ENCODE peak calls at places on chromosome 12, in six cellular contexts. F is GM12878, O is HepG2, S is HCT116, H is NT2/D1, T is H1. G is an unnamed sample.

GRCh38 chr12:8629486-8630033 is 16.9 kb upstream of the AICDA start:
- DNase-seq in F (peak), O (no peak), S (no peak), H (no peak), T (no peak), G (no peak)

GRCh38 chr12:78101181-78101876 is 270.6 kb downstream of the NAV3 start:
- DNase-seq in F (no peak), O (no peak), S (no peak), H (no peak), T (no peak), G (no peak)

GRCh38 chr12:9880532-9880931 is 757 bp upstream of the KLRF2 start:
- DNase-seq in F (no peak), O (no peak), S (no peak), H (peak), T (no peak), G (no peak)

GRCh38 chr12:122871851-122872785 is 23.8 kb downstream of the VPS37B start:
- DNase-seq in F (peak), O (no peak), S (no peak), H (peak), T (peak), G (no peak)

GRCh38 chr12:6943719-6944380 is at the start of the genes C12orf57 and RNU7-1:
- DNase-seq in F (peak), O (peak), S (peak), H (peak), T (no peak), G (peak)

GRCh38 chr12:70661762-70662161 is 24.5 kb upstream of the PTPRB start:
- DNase-seq in F (no peak), O (no peak), S (no peak), H (no peak), T (no peak), G (no peak)

GRCh38 chr12:22626429-22626828 is 1.5 kb downstream of the ETNK1 start:
- DNase-seq in F (peak), O (no peak), S (no peak), H (no peak), T (no peak), G (peak)

GRCh38 chr12:79439179-79439825 is 251.5 kb downstream of the PAWR start:
- DNase-seq in F (no peak), O (no peak), S (no peak), H (no peak), T (no peak), G (no peak)

GRCh38 chr12:108576660-108577234 is 14.4 kb downstream of the ISCU start:
- DNase-seq in F (no peak), O (no peak), S (no peak), H (no peak), T (no peak), G (no peak)

GRCh38 chr12:117044790-117045174 is 54.4 kb downstream of the TESC start:
- DNase-seq in F (no peak), O (peak), S (no peak), H (no peak), T (no peak), G (no peak)

GRCh38 chr12:14567311-14568195 is at the start of gene PLBD1:
- DNase-seq in F (no peak), O (no peak), S (no peak), H (peak), T (peak), G (peak)

GRCh38 chr12:107012736-107013425 is 25.9 kb upstream of the MTERF2 start:
- DNase-seq in F (no peak), O (no peak), S (no peak), H (no peak), T (no peak), G (no peak)

GRCh38 chr12:75666980-75667359 is 155.6 kb upstream of the KRR1 start:
- DNase-seq in F (no peak), O (peak), S (peak), H (no peak), T (no peak), G (no peak)

GRCh38 chr12:49358548-49359141 is 8.6 kb upstream of the SPATS2 start:
- DNase-seq in F (no peak), O (peak), S (peak), H (no peak), T (no peak), G (peak)

GRCh38 chr12:64082866-64083268 is 139.2 kb downstream of the KICS2 start:
- DNase-seq in F (no peak), O (no peak), S (no peak), H (no peak), T (no peak), G (no peak)

GRCh38 chr12:26346748-26347147 is 151.4 kb downstream of the SSPN start:
- DNase-seq in F (no peak), O (no peak), S (no peak), H (no peak), T (no peak), G (no peak)

GRCh38 chr12:132125736-132126135 is 18.4 kb downstream of the DDX51 start:
- DNase-seq in F (no peak), O (no peak), S (no peak), H (no peak), T (no peak), G (no peak)

GRCh38 chr12:95633671-95634465 is 82.6 kb upstream of the USP44 start:
- DNase-seq in F (no peak), O (no peak), S (no peak), H (no peak), T (no peak), G (no peak)

GRCh38 chr12:31749024-31749704 is 20.3 kb upstream of the AMN1 start:
- DNase-seq in F (peak), O (peak), S (peak), H (peak), T (peak), G (peak)

GRCh38 chr12:105142259-105142658 is 34.7 kb downstream of the WASHC4 start:
- DNase-seq in F (no peak), O (no peak), S (no peak), H (no peak), T (no peak), G (no peak)

GRCh38 chr12:45232771-45233372 is 17.0 kb downstream of the ANO6 start:
- DNase-seq in F (peak), O (peak), S (peak), H (peak), T (no peak), G (peak)

GRCh38 chr12:76688627-76689026 is 75.3 kb upstream of the ZDHHC17 start:
- DNase-seq in F (no peak), O (no peak), S (no peak), H (no peak), T (no peak), G (no peak)

GRCh38 chr12:47014474-47014873 is 64.9 kb upstream of the PCED1B start:
- DNase-seq in F (no peak), O (no peak), S (no peak), H (no peak), T (no peak), G (no peak)

GRCh38 chr12:4562034-4562657 is at the start of gene DYRK4:
- DNase-seq in F (no peak), O (peak), S (no peak), H (peak), T (peak), G (peak)

GRCh38 chr12:105204916-105205315 is 31.1 kb downstream of the APPL2 start:
- DNase-seq in F (no peak), O (no peak), S (no peak), H (no peak), T (no peak), G (no peak)

GRCh38 chr12:113040722-113041168 is 15.8 kb upstream of the DTX1 start:
- DNase-seq in F (no peak), O (peak), S (peak), H (no peak), T (no peak), G (no peak)

GRCh38 chr12:90611048-90611447 is 343.9 kb downstream of the CCER1 start:
- DNase-seq in F (no peak), O (no peak), S (no peak), H (no peak), T (no peak), G (no peak)

GRCh38 chr12:38384816-38385491 is 68.4 kb downstream of the ALG10B start:
- DNase-seq in F (no peak), O (peak), S (no peak), H (peak), T (peak), G (no peak)

GRCh38 chr12:38389581-38389980 is 73.0 kb downstream of the ALG10B start:
- DNase-seq in F (no peak), O (no peak), S (no peak), H (no peak), T (no peak), G (no peak)

GRCh38 chr12:38385492-38385864 is 68.9 kb downstream of the ALG10B start:
- DNase-seq in F (no peak), O (no peak), S (no peak), H (no peak), T (no peak), G (no peak)

GRCh38 chr12:38390968-38391367 is 74.4 kb downstream of the ALG10B start:
- DNase-seq in F (no peak), O (no peak), S (no peak), H (no peak), T (no peak), G (no peak)

GRCh38 chr12:38386238-38386985 is 69.8 kb downstream of the ALG10B start:
- DNase-seq in F (no peak), O (no peak), S (no peak), H (no peak), T (no peak), G (no peak)
- TF ChIP-seq ZNF274 in F (no peak), O (no peak), S (no peak), H (no peak), T (no peak), G (no peak)

GRCh38 chr12:52267699-52268098 is 6.7 kb upstream of the KRT86 start:
- DNase-seq in F (no peak), O (no peak), S (no peak), H (no peak), T (no peak), G (no peak)
- TF ChIP-seq ZNF274 in F (no peak), O (no peak), S (no peak), H (no peak), T (no peak), G (no peak)

GRCh38 chr12:11666131-11666530 is 16.7 kb downstream of the ETV6 start:
- DNase-seq in F (no peak), O (no peak), S (no peak), H (no peak), T (no peak), G (no peak)

GRCh38 chr12:11667159-11667558 is 17.7 kb downstream of the ETV6 start:
- DNase-seq in F (no peak), O (no peak), S (no peak), H (no peak), T (no peak), G (no peak)

GRCh38 chr12:11669348-11669747 is 19.9 kb downstream of the ETV6 start:
- DNase-seq in F (no peak), O (no peak), S (no peak), H (no peak), T (no peak), G (no peak)

GRCh38 chr12:11666651-11667050 is 17.2 kb downstream of the ETV6 start:
- DNase-seq in F (no peak), O (no peak), S (no peak), H (no peak), T (no peak), G (no peak)

DNA sequence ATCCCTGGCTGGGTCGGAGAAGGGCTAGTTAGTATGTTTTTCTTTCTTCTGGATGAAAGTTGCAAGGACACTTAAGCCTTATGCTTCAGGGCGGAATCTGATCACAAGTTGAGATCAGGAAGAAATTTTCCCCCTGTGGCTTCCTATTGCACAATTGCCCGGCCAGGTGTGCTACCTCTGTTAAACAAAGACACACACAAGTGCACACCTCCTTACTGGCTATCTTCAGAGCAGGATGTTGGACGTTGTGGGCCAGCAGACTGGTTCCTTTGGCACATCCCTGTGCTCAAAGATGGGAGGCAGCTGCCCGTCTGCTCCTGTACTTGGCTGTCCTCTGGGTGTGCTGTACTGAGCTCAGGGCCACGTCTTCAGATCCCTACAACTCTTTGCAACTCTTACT is 19.1 kb downstream of the ETV6 start:
- DNase-seq in F (no peak), O (no peak), S (no peak), H (no peak), T (no peak), G (no peak)
- TF ChIP-seq ZNF274 in F (no peak), O (no peak), S (no peak), H (no peak), T (no peak), G (no peak)

DNA sequence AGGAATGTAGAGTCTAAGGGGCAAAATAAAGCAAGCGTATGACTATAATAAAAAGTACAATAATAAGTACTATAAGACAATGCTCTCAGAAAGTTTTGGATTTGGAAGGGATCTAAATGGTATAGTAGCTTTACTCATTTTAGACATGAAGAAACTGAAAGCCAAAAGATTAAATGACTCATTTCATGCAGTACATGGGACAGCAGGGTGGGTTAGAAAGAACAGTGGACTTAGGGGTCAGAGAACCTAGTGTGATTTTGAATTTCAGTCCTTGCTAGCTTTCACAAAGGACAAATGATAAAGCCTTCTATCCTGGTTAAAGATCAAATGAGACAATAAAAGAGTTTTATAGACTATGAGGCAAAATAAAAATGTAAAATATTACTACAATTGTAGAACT is 6.8 kb upstream of the LEMD3 start:
- DNase-seq in F (no peak), O (no peak), S (no peak), H (no peak), T (no peak), G (no peak)
- TF ChIP-seq ZNF274 in F (no peak), O (no peak), S (no peak), H (no peak), T (no peak), G (no peak)

DNA sequence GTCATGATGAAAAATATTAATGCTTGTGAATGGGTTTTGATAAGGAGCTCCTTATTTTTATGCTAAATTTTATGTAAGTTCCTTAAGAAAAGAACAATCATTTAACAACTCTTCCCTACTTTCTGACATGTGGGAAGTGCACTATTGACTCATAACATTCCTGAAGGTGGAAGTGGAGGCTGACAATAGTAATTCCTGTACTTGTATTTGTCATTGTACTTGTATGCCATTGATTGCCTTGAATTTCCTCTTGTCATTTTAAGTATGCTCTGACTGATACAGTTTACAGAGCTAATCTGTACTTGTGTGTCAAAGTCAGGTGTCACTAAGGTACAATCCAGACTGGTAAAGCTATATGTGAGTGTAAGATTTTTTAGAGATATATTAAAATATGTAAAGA is 440.0 kb downstream of the SLC16A7 start:
- DNase-seq in F (no peak), O (no peak), S (no peak), H (no peak), T (no peak), G (no peak)
- TF ChIP-seq ZNF274 in F (no peak), O (no peak), S (no peak), H (no peak), T (no peak), G (no peak)

GRCh38 chr12:5654019-5654418 is 222.1 kb downstream of the NTF3 start:
- DNase-seq in F (no peak), O (no peak), S (no peak), H (no peak), T (no peak), G (no peak)
- TF ChIP-seq ZNF274 in F (no peak), O (no peak), S (no peak), H (no peak), T (no peak), G (no peak)

G was measured in K562.